ENCODE peak calls at places on chromosomes 6 and 20, in six cellular contexts. N is H9, M is IMR-90, B is H1, G is neuronal stem cell, I is trophoblast cell. F is an unnamed sample.

GRCh38 chr6:5203571-5203970 is 57.2 kb downstream of the LYRM4 start:
- DNase-seq in N (no peak), B (no peak), G (no peak), M (no peak), I (peak), F (no peak)

GRCh38 chr6:113421997-113422396 is 435.1 kb upstream of the MARCKS start:
- DNase-seq in B (no peak), N (no peak), I (no peak), M (no peak), G (no peak), F (no peak)

GRCh38 chr6:152462716-152463115 is 174.4 kb downstream of the SYNE1 start:
- DNase-seq in M (peak), N (no peak), I (no peak), B (no peak), G (no peak), F (no peak)

GRCh38 chr6:141307309-141307998 is 825.3 kb upstream of the GJE1 start:
- DNase-seq in N (no peak), B (no peak), G (no peak), I (no peak), M (no peak), F (no peak)

GRCh38 chr6:163554663-163555062 is 140.1 kb downstream of the QKI start:
- DNase-seq in I (peak), N (peak), B (peak), G (no peak), M (peak), F (peak)

GRCh38 chr6:104884867-104885517 is 25.3 kb upstream of the HACE1 start:
- DNase-seq in M (no peak), G (no peak), B (no peak), N (no peak), I (no peak), F (no peak)

GRCh38 chr20:56762829-56763228 is 133.7 kb downstream of the TFAP2C start:
- DNase-seq in B (no peak), I (peak), M (no peak), N (no peak), G (no peak), F (no peak)

GRCh38 chr6:63351995-63352586 is 32.3 kb upstream of the LGSN start:
- DNase-seq in G (no peak), I (peak), M (peak), B (no peak), N (no peak), F (peak)

GRCh38 chr6:149122850-149123821 is 194.4 kb upstream of the TAB2 start:
- DNase-seq in B (no peak), I (no peak), M (no peak), G (no peak), N (no peak), F (no peak)

GRCh38 chr20:50343490-50344179 is 153.0 kb downstream of the CEBPB start:
- DNase-seq in B (no peak), M (no peak), I (no peak), N (no peak), G (no peak), F (no peak)

GRCh38 chr20:57392130-57392445 is 892 bp downstream of the RBM38 start:
- DNase-seq in M (no peak), I (peak), G (no peak), B (no peak), N (no peak), F (no peak)

GRCh38 chr6:95959291-95959690 is 56.5 kb upstream of the FUT9 start:
- DNase-seq in N (no peak), G (no peak), I (no peak), B (no peak), M (no peak), F (no peak)

GRCh38 chr6:152094992-152095592 is 287.6 kb downstream of the ESR1 start:
- DNase-seq in I (peak), N (peak), B (no peak), M (peak), G (no peak), F (peak)

GRCh38 chr6:140366991-140367390 is 992.5 kb upstream of the CITED2 start:
- DNase-seq in B (no peak), N (no peak), M (peak), I (peak), G (no peak), F (peak)

GRCh38 chr6:84685983-84686584 is 78.3 kb downstream of the TBX18 start:
- DNase-seq in N (no peak), M (peak), G (no peak), B (peak), I (peak), F (no peak)

GRCh38 chr6:23414204-23414501 is 711.9 kb upstream of the NRSN1 start:
- DNase-seq in M (peak), N (no peak), B (no peak), I (peak), G (no peak), F (peak)

GRCh38 chr20:3901028-3901746 is 12.0 kb downstream of the PANK2 start:
- DNase-seq in B (no peak), N (no peak), M (peak), I (peak), G (no peak), F (no peak)

GRCh38 chr6:38319259-38320255 is 320.2 kb downstream of the BTBD9 start:
- DNase-seq in N (peak), B (peak), G (no peak), I (peak), M (peak), F (peak)

GRCh38 chr6:25302677-25303128 is 23.5 kb downstream of the CARMIL1 start:
- DNase-seq in M (peak), N (no peak), G (no peak), B (no peak), I (no peak), F (peak)

GRCh38 chr20:11935212-11935611 is 17.5 kb downstream of the BTBD3 start:
- DNase-seq in G (no peak), B (no peak), N (no peak), M (no peak), I (no peak), F (no peak)

GRCh38 chr6:5058254-5058653 is 26.9 kb upstream of the PPP1R3G start:
- DNase-seq in B (no peak), G (no peak), M (no peak), I (no peak), N (no peak), F (no peak)

GRCh38 chr6:43496370-43497128 is 13.6 kb downstream of the LRRC73 start:
- DNase-seq in G (no peak), N (peak), B (peak), I (peak), M (peak), F (peak)

GRCh38 chr6:85544776-85545175 is 48.9 kb downstream of the SNX14 start:
- DNase-seq in B (no peak), N (no peak), G (no peak), M (peak), I (peak), F (no peak)

GRCh38 chr6:137181876-137182653 is 8.6 kb upstream of the IL22RA2 start:
- DNase-seq in N (no peak), M (no peak), B (no peak), I (no peak), G (no peak), F (no peak)

GRCh38 chr6:111823831-111824607 is 49.2 kb downstream of the FYN start:
- DNase-seq in N (no peak), G (no peak), I (peak), M (peak), B (no peak), F (peak)

GRCh38 chr6:35305117-35305516 is 7.5 kb downstream of the DEF6 start:
- DNase-seq in M (no peak), B (no peak), N (no peak), G (no peak), I (peak), F (no peak)

GRCh38 chr6:56851541-56852248 is 103.2 kb upstream of the BEND6 start:
- DNase-seq in M (peak), I (peak), B (peak), N (peak), G (peak), F (peak)

DNA sequence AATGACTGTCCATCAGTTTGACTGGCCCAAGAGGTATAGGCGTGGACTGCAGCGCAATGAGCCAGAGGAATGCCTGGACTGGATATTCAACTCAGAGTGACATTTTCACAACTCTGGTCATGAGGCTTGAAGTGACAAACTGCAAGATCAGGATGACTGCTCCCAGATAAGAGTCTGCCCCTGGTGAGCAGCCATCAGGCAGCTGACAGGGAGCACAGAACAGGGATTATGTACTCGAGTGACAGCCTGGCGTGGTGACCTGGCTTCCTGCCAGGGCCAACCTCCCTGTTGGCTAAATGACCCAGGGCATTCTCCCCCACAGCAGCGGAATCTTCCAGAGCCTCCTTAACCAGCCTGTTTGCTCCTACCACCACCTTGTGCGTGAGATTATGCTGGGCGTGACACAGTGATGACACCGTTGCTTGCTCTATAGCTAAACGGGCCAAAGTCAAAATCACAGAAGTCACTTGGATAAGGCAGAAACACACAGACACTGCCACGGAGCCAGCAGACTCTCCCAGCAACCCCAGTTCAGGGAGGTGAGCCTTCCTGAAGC is 209.1 kb upstream of the JARID2 start:
- DNase-seq in B (peak), N (peak), G (no peak), M (no peak), I (peak), F (peak)
- H3K18ac ChIP-seq in B (peak), N (peak), G (peak), M (no peak), I (no peak), F (no peak)

GRCh38 chr20:41544472-41544871 is 73.7 kb downstream of the CHD6 start:
- DNase-seq in N (no peak), G (no peak), M (no peak), I (no peak), B (no peak), F (no peak)
- H3K14ac ChIP-seq in N (no peak), G (no peak), M (no peak), I (no peak), B (no peak), F (no peak)

GRCh38 chr20:53914091-53914860 is 156.1 kb downstream of the BCAS1 start:
- DNase-seq in G (no peak), N (no peak), B (no peak), M (peak), I (no peak), F (peak)
- H3K9ac ChIP-seq in G (no peak), N (no peak), B (no peak), M (peak), I (no peak), F (peak)

GRCh38 chr6:146543211-146543939 is at the start of gene RAB32:
- DNase-seq in I (peak), G (peak), B (peak), M (peak), N (peak), F (peak)
- H3K18ac ChIP-seq in I (peak), G (peak), B (peak), M (peak), N (peak), F (peak)

GRCh38 chr6:107515955-107516354 is 26.0 kb downstream of the SOBP start:
- DNase-seq in B (no peak), N (no peak), I (no peak), M (no peak), G (no peak), F (no peak)
- H3K14ac ChIP-seq in B (no peak), N (no peak), I (no peak), M (no peak), G (no peak), F (no peak)

DNA sequence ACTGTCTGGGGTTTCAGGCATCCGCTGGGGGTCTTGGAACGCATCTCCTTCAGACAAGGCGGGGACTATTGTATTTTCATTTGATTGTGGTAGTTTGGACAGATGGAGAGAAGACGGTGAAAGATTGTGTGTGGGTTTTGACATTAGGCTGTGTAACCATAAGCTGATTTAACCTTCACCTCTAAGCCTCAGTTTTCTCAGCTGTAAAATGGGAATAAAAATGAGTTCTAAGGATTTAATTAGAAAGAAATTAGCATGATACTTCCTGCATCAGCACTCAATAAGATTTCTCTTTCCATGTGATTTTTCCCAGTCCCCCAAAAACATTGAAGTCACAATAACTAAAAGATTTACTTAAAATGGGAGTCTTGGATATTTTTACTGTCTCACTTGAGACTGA is 78.1 kb downstream of the CBFA2T2 start:
- DNase-seq in G (no peak), B (no peak), N (no peak), I (no peak), M (no peak), F (no peak)
- H3K9ac ChIP-seq in G (no peak), B (no peak), N (no peak), I (no peak), M (no peak), F (no peak)

GRCh38 chr20:61391185-61391584 is 139.1 kb downstream of the CDH4 start:
- DNase-seq in M (no peak), B (no peak), I (no peak), G (no peak), N (no peak), F (no peak)
- H3K18ac ChIP-seq in M (no peak), B (no peak), I (no peak), G (peak), N (no peak), F (no peak)